ENCODE peak calls at places on chromosomes 7 and 10, in six cellular contexts. Z is sigmoid colon, A is esophagus squamous epithelium, P is HepG2, U is prostate gland, T is ovary. K is an unnamed sample.

GRCh38 chr7:29243777-29244655 is 49.4 kb downstream of the CHN2 start:
- DNase-seq in Z (no peak), A (no peak), P (no peak), U (no peak), T (no peak), K (no peak)

GRCh38 chr10:27506280-27506679 is 2.2 kb downstream of the RAB18 start:
- DNase-seq in Z (no peak), A (no peak), P (no peak), U (no peak), T (no peak), K (no peak)

GRCh38 chr7:130333832-130334231 is 10.8 kb upstream of the CPA5 start:
- DNase-seq in Z (no peak), A (no peak), P (no peak), U (no peak), T (no peak), K (no peak)

GRCh38 chr7:2864204-2864985 is 20.3 kb upstream of the GNA12 start:
- DNase-seq in Z (no peak), A (no peak), P (peak), U (no peak), T (no peak), K (no peak)

GRCh38 chr10:125014984-125015944 is 73.3 kb downstream of the ZRANB1 start:
- DNase-seq in Z (peak), A (no peak), P (no peak), U (no peak), T (no peak), K (no peak)

GRCh38 chr10:123557366-123558108 is 108.6 kb upstream of the GPR26 start:
- DNase-seq in Z (peak), A (no peak), P (no peak), U (no peak), T (no peak), K (no peak)

GRCh38 chr7:12386237-12386839 is 17.3 kb downstream of the VWDE start:
- DNase-seq in Z (no peak), A (no peak), P (no peak), U (no peak), T (no peak), K (no peak)

GRCh38 chr7:123231060-123232000 is 31.6 kb upstream of the SLC13A1 start:
- DNase-seq in Z (no peak), A (no peak), P (no peak), U (no peak), T (no peak), K (no peak)

GRCh38 chr10:22436526-22436892 is 91.2 kb downstream of the SPAG6 start:
- DNase-seq in Z (no peak), A (no peak), P (no peak), U (no peak), T (no peak), K (no peak)

GRCh38 chr7:21730399-21730798 is 187.6 kb downstream of the DNAH11 start:
- DNase-seq in Z (no peak), A (no peak), P (no peak), U (no peak), T (no peak), K (no peak)

GRCh38 chr10:77989081-77989724 is 40.1 kb downstream of the POLR3A start:
- DNase-seq in Z (no peak), A (no peak), P (peak), U (no peak), T (no peak), K (no peak)

GRCh38 chr7:73391396-73391795 is 42.2 kb upstream of the FZD9 start:
- DNase-seq in Z (no peak), A (no peak), P (no peak), U (no peak), T (no peak), K (no peak)

GRCh38 chr7:123798527-123799188 is 46.3 kb upstream of the HYAL4 start:
- DNase-seq in Z (no peak), A (no peak), P (no peak), U (no peak), T (no peak), K (no peak)

GRCh38 chr7:55573526-55573925 is 1.2 kb upstream of the VOPP1 start:
- DNase-seq in Z (no peak), A (no peak), P (no peak), U (no peak), T (no peak), K (no peak)

GRCh38 chr7:24778543-24779282 is 21.4 kb upstream of the GSDME start:
- DNase-seq in Z (peak), A (no peak), P (no peak), U (no peak), T (no peak), K (peak)

GRCh38 chr10:74307061-74307651 is 156.1 kb downstream of the ADK start:
- DNase-seq in Z (no peak), A (no peak), P (no peak), U (no peak), T (no peak), K (no peak)

GRCh38 chr10:128063736-128064614 is 62.2 kb downstream of the MKI67 start:
- DNase-seq in Z (peak), A (no peak), P (no peak), U (peak), T (no peak), K (no peak)

GRCh38 chr10:52216852-52217251 is 97.2 kb upstream of the DKK1 start:
- DNase-seq in Z (no peak), A (no peak), P (no peak), U (peak), T (no peak), K (no peak)

GRCh38 chr7:101562531-101563197 is 66.4 kb downstream of the MYL10 start:
- DNase-seq in Z (peak), A (no peak), P (no peak), U (no peak), T (no peak), K (no peak)

GRCh38 chr7:73520673-73521635 is 1.1 kb downstream of the BAZ1B start:
- DNase-seq in Z (no peak), A (no peak), P (no peak), U (no peak), T (no peak), K (no peak)

GRCh38 chr10:14676732-14677131 is 98.0 kb downstream of the FAM107B start:
- DNase-seq in Z (no peak), A (no peak), P (no peak), U (no peak), T (no peak), K (no peak)

GRCh38 chr10:43402880-43403452 is 6.0 kb downstream of the HNRNPF start:
- DNase-seq in Z (no peak), A (no peak), P (no peak), U (no peak), T (no peak), K (no peak)

GRCh38 chr10:35304649-35305048 is 31.7 kb upstream of the CCNY start:
- DNase-seq in Z (no peak), A (no peak), P (no peak), U (no peak), T (no peak), K (no peak)

GRCh38 chr10:44963772-44964633 is 4.4 kb downstream of the RASSF4 start:
- DNase-seq in Z (peak), A (no peak), P (peak), U (peak), T (no peak), K (no peak)

GRCh38 chr7:101363196-101363733 is 590 bp downstream of the COL26A1 start:
- DNase-seq in Z (no peak), A (no peak), P (no peak), U (no peak), T (peak), K (no peak)

GRCh38 chr7:67866812-67867211 is 870.2 kb downstream of the TYW1 start:
- DNase-seq in Z (no peak), A (no peak), P (no peak), U (no peak), T (no peak), K (no peak)

GRCh38 chr7:33243319-33243881 is 114.0 kb downstream of the BBS9 start:
- DNase-seq in Z (no peak), A (no peak), P (peak), U (no peak), T (no peak), K (peak)

GRCh38 chr7:35036361-35037171 is 719 bp downstream of the DPY19L1 start:
- DNase-seq in Z (peak), A (peak), P (peak), U (peak), T (peak), K (peak)

GRCh38 chr10:43944742-43945730 is 296.4 kb upstream of the ZNF32 start:
- DNase-seq in Z (peak), A (no peak), P (no peak), U (no peak), T (no peak), K (no peak)

GRCh38 chr7:79063019-79063698 is 390.3 kb downstream of the MAGI2 start:
- DNase-seq in Z (no peak), A (no peak), P (no peak), U (no peak), T (no peak), K (no peak)

GRCh38 chr10:130232361-130233360 is 96.5 kb downstream of the GLRX3 start:
- DNase-seq in Z (peak), A (no peak), P (no peak), U (no peak), T (no peak), K (no peak)

GRCh38 chr7:116285252-116285651 is 74.9 kb downstream of the TES start:
- DNase-seq in Z (no peak), A (no peak), P (no peak), U (no peak), T (no peak), K (no peak)

GRCh38 chr10:569961-570630 is 119.4 kb downstream of the DIP2C start:
- DNase-seq in Z (no peak), A (no peak), P (no peak), U (no peak), T (no peak), K (no peak)

GRCh38 chr7:138125119-138125518 is 48.9 kb downstream of the AKR1D1 start:
- DNase-seq in Z (no peak), A (no peak), P (no peak), U (no peak), T (no peak), K (peak)

DNA sequence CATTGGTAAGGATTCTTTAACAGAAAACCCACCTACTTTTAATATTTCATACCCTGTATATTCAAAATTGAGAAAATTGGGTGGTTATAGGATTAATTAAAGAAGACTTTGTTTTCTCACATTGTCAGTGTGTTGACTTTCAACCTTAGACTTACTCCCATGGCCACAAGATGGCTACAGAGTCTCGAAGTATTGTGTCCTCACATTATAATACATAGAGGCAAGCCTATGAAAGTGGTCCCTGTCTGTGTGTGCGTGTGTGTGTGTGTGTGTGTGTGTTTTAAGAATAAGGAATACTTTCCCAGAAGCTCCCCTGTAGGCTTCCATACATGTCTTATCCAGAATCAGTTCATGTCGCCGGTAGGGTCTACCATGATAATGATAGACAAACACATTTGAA is 180.0 kb downstream of the PHF14 start:
- DNase-seq in Z (no peak), A (no peak), P (no peak), U (no peak), T (no peak), K (no peak)
- TF ChIP-seq POLR2A in Z (no peak), A (no peak), P (no peak), U (no peak), T (no peak), K (no peak)

DNA sequence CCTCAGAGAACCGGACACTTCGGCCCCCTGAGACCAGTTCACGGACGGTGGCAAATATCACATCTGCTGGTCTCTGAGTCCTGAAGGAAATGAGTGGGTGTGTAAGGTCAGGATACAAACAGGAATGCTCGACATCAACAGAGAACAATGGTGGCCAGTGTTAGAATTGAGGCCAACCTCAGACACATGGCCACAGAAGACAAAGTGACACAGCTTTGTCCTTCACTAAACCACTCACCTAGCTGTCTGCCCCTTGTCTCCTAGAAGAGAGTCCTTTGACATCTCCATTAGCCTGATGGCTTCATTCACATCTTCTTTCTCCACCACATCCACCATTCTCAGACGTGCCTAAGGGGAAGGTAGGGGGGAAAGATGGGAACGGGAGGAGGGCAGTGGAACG is 4.3 kb downstream of the COPS6 start:
- DNase-seq in Z (no peak), A (no peak), P (no peak), U (no peak), T (no peak), K (no peak)
- TF ChIP-seq POLR2A in Z (no peak), A (no peak), P (no peak), U (no peak), T (no peak), K (no peak)

GRCh38 chr7:751826-752225 is 24.7 kb upstream of the PRKAR1B start:
- DNase-seq in Z (peak), A (no peak), P (no peak), U (no peak), T (peak), K (no peak)
- TF ChIP-seq POLR2A in Z (no peak), A (no peak), P (no peak), U (no peak), T (no peak), K (no peak)

DNA sequence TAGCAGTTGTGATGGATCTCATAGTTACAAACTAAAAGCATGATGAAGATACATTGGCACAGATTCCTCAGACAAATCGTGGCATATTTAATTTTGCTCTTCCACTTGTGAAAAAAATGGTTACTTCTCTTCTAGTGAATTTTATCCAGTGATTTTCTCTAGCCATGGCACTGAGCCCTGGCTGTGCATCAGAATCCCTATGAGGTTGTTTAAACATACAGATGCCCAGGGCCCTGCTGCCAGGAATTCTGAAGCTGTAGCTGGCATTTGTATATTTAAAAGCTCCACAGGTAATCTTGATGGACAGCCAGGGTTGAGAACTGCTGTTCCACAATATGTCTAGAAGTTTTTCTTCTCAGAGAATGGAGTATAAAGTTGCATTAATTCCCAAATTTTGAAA is 299.9 kb upstream of the NEBL start:
- DNase-seq in Z (no peak), A (no peak), P (no peak), U (no peak), T (no peak), K (no peak)
- TF ChIP-seq POLR2A in Z (no peak), A (no peak), P (no peak), U (no peak), T (no peak), K (no peak)

GRCh38 chr10:110859206-110859946 is 12.4 kb upstream of the PDCD4 start:
- DNase-seq in Z (peak), A (no peak), P (no peak), U (no peak), T (no peak), K (no peak)

GRCh38 chr10:110859947-110860376 is 11.8 kb upstream of the PDCD4 start:
- DNase-seq in Z (peak), A (no peak), P (no peak), U (no peak), T (no peak), K (no peak)

GRCh38 chr10:110857265-110858158 is 14.2 kb upstream of the PDCD4 start:
- DNase-seq in Z (peak), A (no peak), P (peak), U (peak), T (no peak), K (no peak)

GRCh38 chr10:110860576-110861241 is 11.0 kb upstream of the PDCD4 start:
- DNase-seq in Z (peak), A (no peak), P (peak), U (no peak), T (no peak), K (no peak)

DNA sequence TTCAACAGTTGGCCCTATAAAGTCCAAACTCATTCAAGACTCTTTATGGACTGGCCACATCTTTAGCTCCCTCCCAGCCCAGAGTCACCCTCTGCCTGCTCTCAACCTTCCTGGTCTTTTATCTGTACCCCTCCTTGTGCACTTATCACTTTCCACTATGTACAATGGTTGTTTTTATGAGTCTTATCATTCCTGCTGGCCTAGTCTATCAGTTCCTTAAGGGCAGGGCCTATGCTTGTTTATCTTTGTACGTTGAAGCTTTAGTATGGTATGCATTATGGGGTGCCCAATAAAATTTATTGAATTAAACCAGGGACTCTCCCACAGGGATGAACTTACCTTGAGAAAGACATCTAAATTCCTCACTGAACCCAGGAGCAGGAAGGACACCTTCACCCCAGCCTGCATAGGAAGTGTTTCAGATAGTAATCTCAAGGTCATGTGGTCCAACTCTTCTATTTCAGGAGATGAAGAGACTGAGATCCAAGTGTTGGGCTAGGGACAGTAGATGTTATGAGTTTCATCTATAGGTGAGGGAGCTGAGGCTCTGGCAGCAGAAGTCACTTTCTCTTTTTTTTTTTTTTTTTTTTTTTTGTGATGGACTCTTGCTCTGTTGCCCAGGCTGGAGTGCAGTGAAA is 13.3 kb upstream of the PDCD4 start:
- DNase-seq in Z (no peak), A (no peak), P (no peak), U (no peak), T (no peak), K (no peak)
- TF ChIP-seq POLR2A in Z (peak), A (no peak), P (no peak), U (no peak), T (no peak), K (no peak)

GRCh38 chr7:518630-519428 is 817 bp downstream of the PDGFA start:
- DNase-seq in Z (peak), A (no peak), P (no peak), U (peak), T (peak), K (peak)
- TF ChIP-seq POLR2A in Z (peak), A (no peak), P (no peak), U (peak), T (no peak), K (peak)